ENCODE peak calls at places on chromosomes 13 and 19, in four cellular contexts. One of them, this sample, is unnamed.

GRCh38 chr19:5594521-5594950 is 26.8 kb upstream of the TINCR start:
- DNase-seq in uterus: no peak
- DNase-seq in upper lobe of left lung: no peak
- DNase-seq in body of pancreas: no peak
- DNase-seq in this sample: no peak

GRCh38 chr13:41944635-41945401 is 16.1 kb downstream of the VWA8 start:
- DNase-seq in uterus: no peak
- DNase-seq in upper lobe of left lung: no peak
- DNase-seq in body of pancreas: no peak
- DNase-seq in this sample: no peak

GRCh38 chr13:51793570-51794273 is 10.2 kb downstream of the DHRS12 start:
- DNase-seq in uterus: no peak
- DNase-seq in upper lobe of left lung: peak; percentile 45
- DNase-seq in body of pancreas: peak; percentile 52
- DNase-seq in this sample: no peak

GRCh38 chr19:4521170-4521887 is 3.0 kb upstream of the PLIN4 start:
- DNase-seq in uterus: no peak
- DNase-seq in upper lobe of left lung: no peak
- DNase-seq in body of pancreas: no peak
- DNase-seq in this sample: no peak

GRCh38 chr13:58528351-58528750 is 896.8 kb downstream of the PCDH17 start:
- DNase-seq in uterus: no peak
- DNase-seq in upper lobe of left lung: no peak
- DNase-seq in body of pancreas: no peak
- DNase-seq in this sample: no peak

GRCh38 chr13:74922963-74923362 is 559.0 kb downstream of the TBC1D4 start:
- DNase-seq in uterus: no peak
- DNase-seq in upper lobe of left lung: no peak
- DNase-seq in body of pancreas: no peak
- DNase-seq in this sample: no peak

GRCh38 chr13:39538826-39539555 is 64.0 kb downstream of the LHFPL6 start:
- DNase-seq in uterus: no peak
- DNase-seq in upper lobe of left lung: no peak
- DNase-seq in body of pancreas: no peak
- DNase-seq in this sample: no peak

GRCh38 chr19:50998061-50998460 is 3.3 kb downstream of the KLK8 start:
- DNase-seq in uterus: no peak
- DNase-seq in upper lobe of left lung: no peak
- DNase-seq in body of pancreas: no peak
- DNase-seq in this sample: no peak

GRCh38 chr19:48654299-48655059 is 8.5 kb upstream of the CA11 start:
- DNase-seq in uterus: no peak
- DNase-seq in upper lobe of left lung: no peak
- DNase-seq in body of pancreas: no peak
- DNase-seq in this sample: no peak

GRCh38 chr19:14916848-14917247 is 24.4 kb upstream of the OR7C2 start:
- DNase-seq in uterus: no peak
- DNase-seq in upper lobe of left lung: no peak
- DNase-seq in body of pancreas: no peak
- DNase-seq in this sample: no peak

GRCh38 chr13:108086678-108087077 is 128.7 kb downstream of the LIG4 start:
- DNase-seq in uterus: no peak
- DNase-seq in upper lobe of left lung: peak; percentile 51
- DNase-seq in body of pancreas: no peak
- DNase-seq in this sample: no peak

GRCh38 chr19:803686-804418 is 6.6 kb downstream of the PTBP1 start:
- DNase-seq in uterus: no peak
- DNase-seq in upper lobe of left lung: no peak
- DNase-seq in body of pancreas: no peak
- DNase-seq in this sample: no peak

GRCh38 chr19:6417713-6418561 is 6.7 kb downstream of the KHSRP start:
- DNase-seq in uterus: peak; percentile 66
- DNase-seq in upper lobe of left lung: no peak
- DNase-seq in body of pancreas: peak; percentile 41
- DNase-seq in this sample: no peak

GRCh38 chr19:4694211-4694987 is 24.3 kb upstream of the MYDGF start:
- DNase-seq in uterus: peak; percentile 35
- DNase-seq in upper lobe of left lung: no peak
- DNase-seq in body of pancreas: no peak
- DNase-seq in this sample: no peak

GRCh38 chr19:14021474-14021873 is 6.5 kb upstream of the RLN3 start:
- DNase-seq in uterus: no peak
- DNase-seq in upper lobe of left lung: no peak
- DNase-seq in body of pancreas: no peak
- DNase-seq in this sample: no peak

GRCh38 chr19:41501854-41502253 is 58.9 kb downstream of the ERICH4 start:
- DNase-seq in uterus: no peak
- DNase-seq in upper lobe of left lung: no peak
- DNase-seq in body of pancreas: no peak
- DNase-seq in this sample: no peak

GRCh38 chr19:58479736-58480480 is 3.8 kb downstream of the ZNF446 start:
- DNase-seq in uterus: no peak
- DNase-seq in upper lobe of left lung: no peak
- DNase-seq in body of pancreas: no peak
- DNase-seq in this sample: no peak

GRCh38 chr13:58858870-58859371 is 1227.4 kb downstream of the PCDH17 start:
- DNase-seq in uterus: no peak
- DNase-seq in upper lobe of left lung: no peak
- DNase-seq in body of pancreas: no peak
- DNase-seq in this sample: no peak

GRCh38 chr13:38872693-38873092 is 117.9 kb downstream of the STOML3 start:
- DNase-seq in uterus: peak; percentile 14
- DNase-seq in upper lobe of left lung: peak; percentile 35
- DNase-seq in body of pancreas: peak; percentile 62
- DNase-seq in this sample: no peak

GRCh38 chr13:112947796-112948195 is 21.2 kb upstream of the MCF2L start:
- DNase-seq in uterus: no peak
- DNase-seq in upper lobe of left lung: peak; percentile 11
- DNase-seq in body of pancreas: no peak
- DNase-seq in this sample: no peak

GRCh38 chr13:23497186-23497585 is 63.7 kb upstream of the SACS start:
- DNase-seq in uterus: no peak
- DNase-seq in upper lobe of left lung: no peak
- DNase-seq in body of pancreas: no peak
- DNase-seq in this sample: no peak

GRCh38 chr13:97928306-97928705 is 25.2 kb upstream of the IPO5 start:
- DNase-seq in uterus: no peak
- DNase-seq in upper lobe of left lung: no peak
- DNase-seq in body of pancreas: no peak
- DNase-seq in this sample: no peak

GRCh38 chr13:80339841-80340642 is 884 bp downstream of the SPRY2 start:
- DNase-seq in uterus: peak; percentile 43
- DNase-seq in upper lobe of left lung: peak; percentile 54
- DNase-seq in body of pancreas: peak; percentile 58
- DNase-seq in this sample: peak; percentile 83

GRCh38 chr19:33125929-33126388 is 6.0 kb upstream of the WDR88 start:
- DNase-seq in uterus: peak; percentile 40
- DNase-seq in upper lobe of left lung: peak; percentile 56
- DNase-seq in body of pancreas: peak; percentile 55
- DNase-seq in this sample: no peak

GRCh38 chr13:32323912-32324311 is 8.6 kb downstream of the BRCA2 start:
- DNase-seq in uterus: no peak
- DNase-seq in upper lobe of left lung: no peak
- DNase-seq in body of pancreas: no peak
- DNase-seq in this sample: no peak

GRCh38 chr13:97781891-97782305 is 171.6 kb upstream of the IPO5 start:
- DNase-seq in uterus: no peak
- DNase-seq in upper lobe of left lung: no peak
- DNase-seq in body of pancreas: no peak
- DNase-seq in this sample: peak; percentile 73

GRCh38 chr13:26585136-26585535 is 27.7 kb downstream of the WASF3 start:
- DNase-seq in uterus: no peak
- DNase-seq in upper lobe of left lung: no peak
- DNase-seq in body of pancreas: no peak
- DNase-seq in this sample: no peak

GRCh38 chr19:39409886-39410619 is 2.4 kb upstream of the PLEKHG2 start:
- DNase-seq in uterus: peak; percentile 88
- DNase-seq in upper lobe of left lung: peak; percentile 85
- DNase-seq in body of pancreas: peak; percentile 63
- DNase-seq in this sample: peak; percentile 95

GRCh38 chr19:51570962-51571575 is at the start of gene ZNF175:
- DNase-seq in uterus: peak; percentile 98
- DNase-seq in upper lobe of left lung: peak; percentile 94
- DNase-seq in body of pancreas: peak; percentile 96
- DNase-seq in this sample: peak; percentile 98

GRCh38 chr13:50358715-50359367 is 343.6 kb downstream of the KCNRG start:
- DNase-seq in uterus: no peak
- DNase-seq in upper lobe of left lung: no peak
- DNase-seq in body of pancreas: no peak
- DNase-seq in this sample: no peak
- H3K4me3 ChIP-seq in uterus: no peak overlapping the region
- H3K4me3 ChIP-seq in upper lobe of left lung: no peak overlapping the region
- H3K4me3 ChIP-seq in body of pancreas: no peak overlapping the region
- H3K4me3 ChIP-seq in this sample: no peak overlapping the region

GRCh38 chr19:7970716-7971448 is 27.4 kb upstream of the TIMM44 start:
- DNase-seq in uterus: no peak
- DNase-seq in upper lobe of left lung: no peak
- DNase-seq in body of pancreas: peak; percentile 29
- DNase-seq in this sample: no peak
- H3K36me3 ChIP-seq in uterus: no peaks in the 10 kb centered on the region
- H3K36me3 ChIP-seq in upper lobe of left lung: peaks cover 81% of the 10 kb centered on the region
- H3K36me3 ChIP-seq in body of pancreas: peaks cover 7% of the 10 kb centered on the region
- H3K36me3 ChIP-seq in this sample: no peaks in the 10 kb centered on the region

GRCh38 chr19:56477429-56478338 is 539 bp upstream of the ZNF667 start:
- DNase-seq in uterus: peak; percentile 91
- DNase-seq in upper lobe of left lung: peak; percentile 63
- DNase-seq in body of pancreas: peak; percentile 71
- DNase-seq in this sample: peak; percentile 94
- H3K4me3 ChIP-seq in uterus: peak overlapping the region; percentile 61
- H3K4me3 ChIP-seq in upper lobe of left lung: peak overlapping the region; percentile 83
- H3K4me3 ChIP-seq in body of pancreas: peak overlapping the region; percentile 31
- H3K4me3 ChIP-seq in this sample: peak overlapping the region; percentile 49

GRCh38 chr13:45518525-45519235 is 53.9 kb downstream of the COG3 start:
- DNase-seq in uterus: no peak
- DNase-seq in upper lobe of left lung: no peak
- DNase-seq in body of pancreas: no peak
- DNase-seq in this sample: no peak

GRCh38 chr13:45527699-45528462 is 63.1 kb downstream of the COG3 start:
- DNase-seq in uterus: no peak
- DNase-seq in upper lobe of left lung: no peak
- DNase-seq in body of pancreas: no peak
- DNase-seq in this sample: no peak

GRCh38 chr13:45521292-45521691 is 56.6 kb downstream of the COG3 start:
- DNase-seq in uterus: no peak
- DNase-seq in upper lobe of left lung: no peak
- DNase-seq in body of pancreas: no peak
- DNase-seq in this sample: peak; percentile 62

GRCh38 chr13:45519473-45519872 is 54.7 kb downstream of the COG3 start:
- DNase-seq in uterus: no peak
- DNase-seq in upper lobe of left lung: no peak
- DNase-seq in body of pancreas: no peak
- DNase-seq in this sample: no peak

GRCh38 chr13:45522571-45522970 is 57.8 kb downstream of the COG3 start:
- DNase-seq in uterus: no peak
- DNase-seq in upper lobe of left lung: no peak
- DNase-seq in body of pancreas: no peak
- DNase-seq in this sample: no peak
- H3K36me3 ChIP-seq in uterus: no peaks in the 10 kb centered on the region
- H3K36me3 ChIP-seq in upper lobe of left lung: peaks cover 21% of the 10 kb centered on the region
- H3K36me3 ChIP-seq in body of pancreas: peaks cover 4% of the 10 kb centered on the region
- H3K36me3 ChIP-seq in this sample: peaks cover 3% of the 10 kb centered on the region

DNA sequence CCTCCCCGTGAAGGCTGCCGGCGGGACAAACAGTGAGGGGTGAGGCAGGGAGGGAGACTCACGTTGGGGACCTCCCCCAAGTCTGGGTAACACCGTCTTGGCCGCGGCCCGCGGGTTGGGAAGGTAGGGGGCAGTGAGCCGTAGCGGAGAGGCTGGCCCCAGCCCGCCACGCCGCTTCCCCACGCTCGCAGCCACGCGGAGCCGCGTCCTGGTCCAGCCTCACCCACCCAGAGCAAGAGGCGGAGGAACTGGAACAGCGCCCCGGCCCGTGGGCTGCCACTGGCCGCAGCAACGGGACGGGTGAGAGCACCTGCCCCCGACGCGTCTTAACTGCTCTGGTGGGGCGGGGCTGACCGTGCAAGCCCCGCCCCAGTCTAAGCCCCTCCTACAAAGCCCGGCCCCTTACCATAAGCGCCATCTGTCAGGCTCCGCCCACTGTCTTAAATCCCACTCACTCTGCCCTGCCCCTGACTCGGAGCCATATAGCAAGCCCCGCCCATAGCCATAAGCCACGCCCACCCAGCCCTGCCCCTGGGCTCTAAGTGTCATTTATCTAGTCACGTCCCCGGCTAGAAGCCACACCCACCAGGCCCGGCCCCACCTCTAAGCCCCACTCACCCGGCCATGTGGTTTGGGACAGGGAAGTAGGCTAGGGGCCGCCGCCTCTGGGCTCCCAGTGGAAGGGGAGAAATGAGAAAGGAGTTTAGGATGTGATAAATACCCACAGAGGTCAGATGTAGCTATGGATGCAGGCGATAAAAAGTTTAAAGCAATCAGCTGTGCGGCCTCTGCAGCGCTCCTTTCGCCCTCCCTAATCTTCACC is 2.1 kb upstream of the CCL25 start:
- DNase-seq in uterus: peak; percentile 53
- DNase-seq in upper lobe of left lung: peak; percentile 94
- DNase-seq in body of pancreas: peak; percentile 66
- DNase-seq in this sample: peak; percentile 91
- H3K4me3 ChIP-seq in uterus: no peak overlapping the region
- H3K4me3 ChIP-seq in upper lobe of left lung: peak overlapping the region; percentile 42
- H3K4me3 ChIP-seq in body of pancreas: no peak overlapping the region
- H3K4me3 ChIP-seq in this sample: no peak overlapping the region

GRCh38 chr19:45362291-45362690 is 8.1 kb downstream of the ERCC2 start:
- DNase-seq in uterus: no peak
- DNase-seq in upper lobe of left lung: no peak
- DNase-seq in body of pancreas: no peak
- DNase-seq in this sample: no peak
- H3K36me3 ChIP-seq in uterus: no peaks in the 10 kb centered on the region
- H3K36me3 ChIP-seq in upper lobe of left lung: peaks cover 42% of the 10 kb centered on the region
- H3K36me3 ChIP-seq in body of pancreas: no peaks in the 10 kb centered on the region
- H3K36me3 ChIP-seq in this sample: no peaks in the 10 kb centered on the region

This sample was measured in aorta.